ENCODE peak calls at places on chromosomes 13 and 19, in ten cellular contexts. T is heart right ventricle, O is kidney, P is RWPE1, D is Peyer's patch, K is psoas muscle, Q is upper lobe of right lung, X is stomach, I is left lung, A is fibroblast of lung. S is an unnamed sample.

GRCh38 chr19:5115771-5116202 is 146.9 kb downstream of the KDM4B start:
- DNase-seq in T (no peak), A (peak), P (no peak), K (no peak), D (no peak), O (no peak), Q (no peak), I (no peak), X (no peak), S (no peak)

GRCh38 chr13:26977541-26977940 is 194.1 kb downstream of the USP12 start:
- DNase-seq in O (no peak), A (peak), D (no peak), X (no peak), P (no peak), T (no peak), Q (no peak), K (no peak), I (no peak), S (no peak)

GRCh38 chr19:38944981-38945506 is 14.3 kb downstream of the MRPS12 start:
- DNase-seq in I (no peak), Q (no peak), X (no peak), P (no peak), T (no peak), O (peak), A (no peak), D (no peak), K (no peak), S (no peak)

GRCh38 chr19:19445911-19446361 is 40.5 kb downstream of the GATAD2A start:
- DNase-seq in T (no peak), D (no peak), Q (no peak), K (no peak), X (no peak), I (no peak), A (peak), P (no peak), O (peak), S (no peak)

GRCh38 chr13:51638497-51638871 is 54.2 kb downstream of the WDFY2 start:
- DNase-seq in T (no peak), D (no peak), I (no peak), O (no peak), K (no peak), Q (no peak), A (peak), P (peak), X (no peak), S (no peak)

GRCh38 chr19:46412034-46412982 is 1.1 kb downstream of the CCDC8 start:
- DNase-seq in I (no peak), O (peak), Q (no peak), P (no peak), D (no peak), X (no peak), K (peak), T (no peak), A (no peak), S (no peak)

GRCh38 chr13:35343417-35343816 is 133.1 kb downstream of the MAB21L1 start:
- DNase-seq in O (no peak), Q (no peak), T (no peak), D (no peak), K (no peak), P (no peak), I (no peak), A (no peak), X (no peak), S (no peak)

GRCh38 chr13:51364404-51365008 is 25.0 kb downstream of the SERPINE3 start:
- DNase-seq in D (no peak), X (no peak), P (no peak), T (no peak), Q (no peak), A (peak), K (no peak), O (no peak), I (no peak), S (no peak)

GRCh38 chr19:20107301-20107700 is 29.5 kb downstream of the ZNF90 start:
- DNase-seq in X (no peak), O (no peak), T (no peak), Q (no peak), I (no peak), P (no peak), A (no peak), D (no peak), K (no peak), S (no peak)

GRCh38 chr13:95221991-95222732 is 79.1 kb downstream of the ABCC4 start:
- DNase-seq in D (no peak), T (no peak), P (no peak), O (no peak), Q (no peak), K (no peak), X (no peak), A (no peak), I (no peak), S (no peak)

GRCh38 chr13:44219808-44220544 is 153.6 kb upstream of the SERP2 start:
- DNase-seq in O (no peak), P (peak), I (no peak), D (no peak), K (no peak), T (no peak), X (no peak), A (peak), Q (no peak), S (no peak)

GRCh38 chr13:80361298-80361697 is 20.4 kb upstream of the SPRY2 start:
- DNase-seq in O (no peak), X (no peak), K (no peak), I (no peak), A (no peak), P (no peak), D (no peak), Q (no peak), T (no peak), S (no peak)

GRCh38 chr13:59394526-59394925 is 769.2 kb downstream of the DIAPH3 start:
- DNase-seq in K (no peak), T (no peak), Q (no peak), D (no peak), O (no peak), A (no peak), I (no peak), P (no peak), X (no peak), S (no peak)
- H3K27ac ChIP-seq in K (no peak), T (no peak), Q (no peak), D (no peak), O (no peak), A (no peak), I (no peak), P (no peak), X (no peak), S (no peak)

DNA sequence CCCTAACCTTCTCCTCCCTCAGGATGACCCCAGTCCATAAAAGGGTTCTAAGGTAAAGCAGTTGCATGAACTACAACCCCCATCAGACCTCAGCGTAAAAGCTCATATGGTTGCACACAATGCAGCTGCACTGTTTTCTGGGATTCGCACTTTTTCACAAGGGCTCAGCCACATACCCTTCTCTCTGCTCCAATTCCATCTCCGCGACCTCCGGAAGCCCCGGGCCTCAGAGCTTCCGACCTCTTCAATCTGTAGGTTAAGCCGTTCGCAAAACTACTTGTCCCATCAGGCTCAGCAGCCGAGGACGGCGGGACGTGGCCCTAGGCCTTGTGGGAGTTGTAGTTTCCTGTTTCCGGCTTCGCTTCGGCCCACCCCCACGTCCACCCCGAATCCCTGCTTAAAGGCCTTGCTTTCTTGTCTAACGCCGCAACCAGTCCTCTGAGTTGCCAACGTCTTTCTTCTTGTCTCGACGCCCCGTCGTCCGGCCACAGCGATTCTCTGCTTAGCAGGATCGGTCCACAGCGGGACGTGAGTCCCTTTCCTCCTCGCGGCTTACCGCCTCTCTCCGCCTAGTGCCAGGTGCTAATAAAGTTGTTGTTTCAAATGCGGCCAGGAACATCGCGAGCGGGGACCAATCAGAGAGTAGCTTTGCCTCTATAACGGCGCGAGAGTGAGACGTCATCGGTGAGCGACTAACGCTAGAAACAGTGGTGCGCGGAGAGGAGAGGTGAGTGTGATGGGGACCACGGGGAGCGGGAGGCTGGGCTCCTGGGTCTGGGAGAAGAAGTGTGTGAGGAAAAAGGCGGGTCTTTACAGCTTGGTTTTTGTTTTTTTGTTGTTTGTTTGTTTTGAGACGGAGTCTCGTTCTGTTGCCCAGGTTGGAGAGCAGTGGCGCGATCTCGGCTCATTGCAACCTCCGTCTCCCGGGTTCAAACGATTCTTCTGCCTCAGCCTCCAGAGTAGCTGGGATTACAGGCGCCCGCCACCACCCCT is at the start of the genes PRPF31 and TFPT:
- DNase-seq in A (peak), I (peak), P (peak), X (peak), O (peak), Q (peak), K (peak), D (peak), T (peak), S (peak)
- TF ChIP-seq CTCF in A (no peak), I (no peak), P (no peak), X (no peak), O (peak), Q (no peak), K (no peak), D (no peak), T (no peak), S (no peak)

DNA sequence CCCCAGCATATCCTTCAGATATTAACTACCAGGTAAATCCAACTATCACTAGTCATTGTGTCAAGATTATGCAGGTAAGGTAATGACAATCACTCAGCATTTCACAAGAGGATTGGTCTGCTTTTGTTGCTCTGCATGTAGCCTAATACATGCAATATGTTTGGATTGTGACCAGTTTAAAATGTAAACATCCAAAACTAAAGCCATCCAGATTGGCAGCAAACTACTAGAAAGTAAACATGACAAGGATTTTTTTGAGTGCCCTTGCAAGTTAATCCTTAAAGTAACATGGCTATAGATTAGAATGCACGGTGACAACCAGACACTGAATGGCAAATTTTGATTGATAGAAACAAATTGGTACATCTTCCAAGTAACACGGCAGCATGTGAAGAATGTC is 429.3 kb upstream of the ARGLU1 start:
- DNase-seq in A (no peak), D (no peak), O (no peak), Q (no peak), X (no peak), K (no peak), I (no peak), P (no peak), T (no peak), S (no peak)
- H3K27ac ChIP-seq in A (no peak), D (no peak), O (no peak), Q (no peak), X (no peak), K (no peak), I (no peak), P (no peak), T (no peak), S (no peak)

DNA sequence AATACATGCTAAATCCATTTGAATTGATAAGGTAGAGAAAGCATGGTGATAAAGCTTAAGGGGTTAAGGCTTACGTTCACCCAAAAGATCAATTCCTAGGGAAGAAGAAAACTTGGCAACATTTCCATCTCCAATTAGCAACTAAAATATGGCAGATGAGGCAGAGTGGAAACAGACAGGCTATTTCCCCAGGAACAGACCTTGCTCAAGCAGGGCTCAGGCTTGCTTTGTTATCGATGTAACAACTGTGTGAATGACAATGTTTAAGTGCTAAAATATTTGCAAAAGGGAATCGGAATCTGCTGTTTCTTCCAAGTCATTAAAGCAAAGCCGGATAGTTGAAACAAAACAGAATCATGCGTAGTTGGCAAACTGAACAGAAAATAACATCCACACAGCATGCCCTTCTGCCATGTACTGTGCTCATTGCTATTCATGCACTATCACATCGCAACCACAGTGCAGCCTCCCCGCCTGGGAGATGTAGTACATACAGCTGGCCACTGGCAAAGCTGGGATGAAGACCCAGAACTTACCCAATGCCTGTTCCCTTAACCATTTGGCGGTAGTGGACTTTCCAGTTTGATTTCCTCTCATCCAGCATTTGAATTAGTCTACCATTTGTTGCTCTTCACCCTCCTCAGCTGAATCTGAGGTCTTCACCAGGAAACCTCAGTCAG is 799.1 kb downstream of the DIAPH3 start:
- DNase-seq in O (no peak), D (no peak), Q (no peak), I (no peak), T (no peak), P (no peak), X (no peak), K (no peak), A (no peak), S (no peak)
- TF ChIP-seq CTCF in O (no peak), D (no peak), Q (no peak), I (no peak), T (no peak), P (no peak), X (no peak), K (no peak), A (no peak), S (no peak)